ENCODE peak calls at places on chromosomes 13 and 19, in eight cellular contexts. Z, M, B, T, R, D, Q and I are unnamed samples.
A peak's percentile ranks its signal among the peaks of the same experiment; 100 is the strongest.

GRCh38 chr13:21595546-21595822 is 8.5 kb downstream of the MICU2 start:
- DNase-seq in Z (no peak), M (no peak), B (no peak), T (no peak), R (no peak), D (no peak), Q (no peak), I (no peak)

GRCh38 chr13:38743499-38743898 is 56.6 kb downstream of the FREM2 start:
- DNase-seq in Z (no peak), M (no peak), B (no peak), T (no peak), R (no peak), D (no peak), Q (no peak), I (no peak)

GRCh38 chr19:51427220-51427619 is 9.8 kb upstream of the SIGLEC10 start:
- DNase-seq in Z (no peak), M (no peak), B (no peak), T (no peak), R (peak; percentile 57), D (no peak), Q (no peak), I (no peak)

GRCh38 chr19:35673121-35673804 is 6.9 kb downstream of the UPK1A start:
- DNase-seq in Z (no peak), M (no peak), B (no peak), T (no peak), R (peak; percentile 28), D (peak; percentile 53), Q (no peak), I (no peak)

GRCh38 chr19:48218964-48219363 is 36.7 kb downstream of the CARD8 start:
- DNase-seq in Z (no peak), M (no peak), B (no peak), T (no peak), R (no peak), D (no peak), Q (no peak), I (no peak)

GRCh38 chr13:27001705-27002104 is 169.9 kb downstream of the USP12 start:
- DNase-seq in Z (no peak), M (no peak), B (no peak), T (peak; percentile 28), R (no peak), D (no peak), Q (no peak), I (no peak)

GRCh38 chr19:33719366-33720154 is 77.1 kb upstream of the KCTD15 start:
- DNase-seq in Z (no peak), M (no peak), B (no peak), T (no peak), R (no peak), D (no peak), Q (no peak), I (no peak)

GRCh38 chr13:96792736-96793444 is 201.4 kb downstream of the OXGR1 start:
- DNase-seq in Z (no peak), M (no peak), B (no peak), T (no peak), R (no peak), D (no peak), Q (no peak), I (no peak)

GRCh38 chr13:62357887-62358645 is 942.4 kb upstream of the PCDH20 start:
- DNase-seq in Z (no peak), M (peak; percentile 58), B (no peak), T (no peak), R (no peak), D (peak; percentile 74), Q (no peak), I (no peak)

GRCh38 chr13:44576396-44577235 is 486 bp upstream of the TSC22D1 start:
- DNase-seq in Z (no peak), M (peak; percentile 56), B (no peak), T (no peak), R (no peak), D (no peak), Q (peak; percentile 51), I (no peak)

GRCh38 chr13:36369268-36370107 is 23.3 kb upstream of the SPART start:
- DNase-seq in Z (no peak), M (no peak), B (no peak), T (peak; percentile 72), R (no peak), D (no peak), Q (no peak), I (no peak)

GRCh38 chr19:7254590-7254989 is 39.6 kb downstream of the INSR start:
- DNase-seq in Z (no peak), M (no peak), B (no peak), T (no peak), R (no peak), D (no peak), Q (no peak), I (no peak)

GRCh38 chr19:7679017-7679720 is 1.5 kb upstream of the TRAPPC5 start:
- DNase-seq in Z (no peak), M (peak; percentile 53), B (no peak), T (no peak), R (peak; percentile 58), D (no peak), Q (no peak), I (no peak)

GRCh38 chr19:55537741-55538111 is 793 bp upstream of the SBK2 start:
- DNase-seq in Z (no peak), M (no peak), B (no peak), T (no peak), R (no peak), D (no peak), Q (no peak), I (no peak)

GRCh38 chr13:112447306-112447705 is 71.2 kb downstream of the SPACA7 start:
- DNase-seq in Z (peak; percentile 21), M (no peak), B (peak; percentile 42), T (no peak), R (peak; percentile 19), D (no peak), Q (no peak), I (no peak)

GRCh38 chr19:6808494-6808893 is 36.0 kb downstream of the VAV1 start:
- DNase-seq in Z (no peak), M (no peak), B (no peak), T (no peak), R (no peak), D (no peak), Q (no peak), I (no peak)

DNA sequence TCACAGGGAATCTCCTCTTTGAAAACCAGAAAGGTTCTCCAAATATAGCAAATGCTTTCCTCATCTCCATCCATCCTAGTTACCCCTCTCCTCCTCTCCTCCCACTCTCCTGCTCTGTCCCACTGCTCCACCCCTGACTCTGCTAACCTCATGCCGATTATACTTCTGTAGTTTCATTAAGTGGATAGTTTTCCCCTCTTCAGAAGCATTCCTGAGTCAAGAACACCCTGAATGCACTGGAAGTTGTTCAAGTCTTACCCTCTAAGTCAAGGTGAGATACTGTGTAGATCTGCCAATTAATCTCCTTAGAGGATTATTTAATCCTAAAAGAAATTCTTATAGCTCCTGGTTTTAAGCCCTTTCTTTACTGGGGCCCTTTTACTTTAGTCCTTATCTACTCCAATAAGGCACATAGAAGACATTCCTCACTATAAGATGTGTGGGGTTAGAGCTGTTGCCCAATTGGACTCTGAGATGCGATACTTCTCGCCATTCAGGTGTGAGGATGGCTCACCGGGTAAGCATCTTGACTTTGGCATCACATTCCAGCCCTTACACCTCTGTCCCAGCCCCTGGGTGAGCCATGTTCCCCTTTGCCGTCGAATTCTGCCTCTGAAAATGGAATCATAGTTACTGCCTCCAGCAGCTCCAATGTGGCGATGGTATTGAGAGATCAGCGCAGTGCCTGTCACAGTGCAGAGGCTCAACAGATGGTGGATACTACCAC is 67.7 kb downstream of the COL4A2 start:
- DNase-seq in Z (no peak), M (no peak), B (no peak), T (no peak), R (no peak), D (no peak), Q (no peak), I (no peak)
- TF ChIP-seq POLR2A in Z (no peak), M (no peak), B (no peak), T (no peak), R (no peak), D (no peak), Q (no peak), I (no peak)

GRCh38 chr19:57410748-57411671 is at the start of gene ZNF17:
- DNase-seq in Z (peak; percentile 94), M (peak; percentile 92), B (peak; percentile 97), T (peak; percentile 96), R (peak; percentile 95), D (peak; percentile 87), Q (peak; percentile 93), I (peak; percentile 94)
- TF ChIP-seq POLR2A in Z (no peak), M (peak; percentile 48), B (no peak), T (no peak), R (no peak), D (peak; percentile 46), Q (no peak), I (no peak)

DNA sequence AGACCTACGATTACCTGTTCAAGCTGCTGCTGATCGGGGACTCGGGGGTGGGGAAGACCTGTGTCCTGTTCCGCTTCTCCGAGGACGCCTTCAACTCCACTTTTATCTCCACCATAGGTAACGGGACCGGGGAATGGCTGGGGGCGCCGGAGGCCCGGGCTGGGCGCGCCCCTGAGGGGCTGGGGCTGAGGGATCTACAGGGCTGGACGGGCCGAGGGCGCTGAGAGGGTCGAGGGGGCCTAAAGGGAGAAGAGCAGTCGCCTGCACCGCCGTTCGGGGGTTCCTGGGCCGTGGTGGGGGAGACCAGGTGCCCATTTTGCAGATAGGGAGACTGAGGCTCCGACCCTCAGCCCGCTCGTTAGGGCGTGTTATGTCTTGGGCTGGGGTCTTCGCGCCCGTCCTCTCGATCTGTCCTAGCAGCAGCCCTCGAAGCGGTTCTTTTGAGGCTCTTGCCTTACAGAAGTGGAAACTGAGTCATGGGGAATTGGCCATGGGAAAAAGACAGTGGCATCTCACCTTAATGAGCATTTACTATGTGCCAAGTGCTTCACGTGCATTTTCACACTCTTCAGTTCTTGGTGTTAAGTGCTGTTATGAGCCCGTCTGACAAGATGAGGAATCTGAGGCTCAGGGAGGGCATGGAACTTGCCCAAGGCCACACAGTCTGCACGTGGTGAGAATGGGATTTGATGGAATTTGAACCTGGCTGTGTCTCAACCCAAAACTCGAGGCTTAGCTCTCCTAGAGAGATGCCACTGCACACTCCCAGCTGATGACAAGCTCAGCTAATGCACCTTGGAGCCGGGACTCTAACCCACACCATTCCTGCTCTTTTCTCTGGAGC is 442 bp downstream of the RAB8A start:
- DNase-seq in Z (peak; percentile 75), M (no peak), B (no peak), T (peak; percentile 63), R (no peak), D (no peak), Q (no peak), I (no peak)
- TF ChIP-seq POLR2A in Z (no peak), M (peak; percentile 58), B (no peak), T (peak; percentile 60), R (no peak), D (peak; percentile 61), Q (peak; percentile 68), I (no peak)

DNA sequence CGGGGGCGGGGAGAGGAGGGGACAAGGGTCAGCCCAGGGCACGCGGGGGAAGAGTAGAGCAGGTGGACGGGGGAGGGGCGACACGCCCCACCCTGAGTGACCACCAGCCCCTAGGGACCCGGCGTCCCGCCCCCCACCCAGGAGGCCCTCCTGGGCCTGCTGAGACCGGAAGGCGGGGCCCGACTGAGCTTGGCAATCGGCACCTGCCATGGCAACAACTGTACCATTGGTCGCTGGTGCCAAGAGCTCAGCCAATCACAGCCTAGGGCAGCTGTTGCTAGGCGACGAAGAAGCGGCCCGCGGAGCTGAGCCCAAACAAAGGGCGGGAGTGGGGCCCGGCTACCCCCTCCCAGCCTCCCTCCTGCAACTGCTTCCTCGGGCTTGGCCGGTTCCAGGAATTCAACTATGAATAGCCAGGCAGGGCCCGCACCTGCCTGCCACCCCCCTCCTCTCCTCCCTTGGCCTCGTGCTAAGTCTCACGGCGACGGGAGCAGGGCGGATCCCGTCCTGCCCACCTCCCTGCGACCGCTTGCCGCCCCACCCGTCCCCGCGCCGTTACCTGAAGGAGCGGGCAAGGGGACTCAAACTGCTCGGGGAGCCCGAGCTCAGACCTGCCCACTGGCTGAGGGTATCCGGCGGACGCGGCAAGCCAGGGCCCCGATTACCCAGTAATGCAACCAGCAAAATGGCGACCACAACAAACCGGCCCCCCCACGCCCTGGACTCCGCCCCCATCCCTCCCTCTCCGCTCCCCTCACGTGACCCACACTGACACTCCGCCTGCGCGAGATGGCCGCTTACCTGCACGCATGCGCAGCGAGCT is at the start of gene DYRK1B:
- DNase-seq in Z (peak; percentile 99), M (peak; percentile 21), B (peak; percentile 100), T (peak; percentile 98), R (peak; percentile 98), D (no peak), Q (peak; percentile 99), I (peak; percentile 97)
- TF ChIP-seq POLR2A in Z (no peak), M (no peak), B (no peak), T (no peak), R (no peak), D (no peak), Q (peak; percentile 24), I (no peak)